ENCODE peak calls at places on chromosomes 2 and 18, in five cellular contexts. Y is Panc1, D is tibial artery, V is choroid plexus epithelial cell, F is mucosa of descending colon. L is an unnamed sample.

GRCh38 chr18:33470229-33470628 is 29.7 kb upstream of the CCDC178 start:
- DNase-seq in D (no peak), F (no peak), V (peak), Y (no peak), L (no peak)

GRCh38 chr18:26088482-26088881 is 1.9 kb downstream of the SS18 start:
- DNase-seq in F (no peak), D (no peak), V (peak), Y (no peak), L (peak)

GRCh38 chr2:42132066-42132965 is 36.8 kb upstream of the EML4 start:
- DNase-seq in V (peak), D (no peak), F (no peak), Y (peak), L (peak)

GRCh38 chr2:143802242-143802641 is 673.0 kb downstream of the ARHGAP15 start:
- DNase-seq in D (no peak), F (no peak), Y (no peak), V (peak), L (peak)

GRCh38 chr2:120245520-120245835 is 7.2 kb upstream of the RALB start:
- DNase-seq in F (peak), Y (no peak), D (no peak), V (peak), L (peak)

GRCh38 chr2:129055829-129056228 is 737.2 kb upstream of the HS6ST1 start:
- DNase-seq in Y (no peak), F (no peak), V (no peak), D (no peak), L (no peak)

GRCh38 chr2:233353769-233354499 is at the start of gene DGKD:
- DNase-seq in V (peak), Y (no peak), D (no peak), F (peak), L (peak)

GRCh38 chr2:46162329-46162870 is 134.8 kb upstream of the EPAS1 start:
- DNase-seq in D (no peak), V (peak), F (no peak), Y (no peak), L (peak)

GRCh38 chr2:147945660-147946059 is 74.9 kb downstream of the ORC4 start:
- DNase-seq in F (no peak), V (peak), D (no peak), Y (no peak), L (no peak)

GRCh38 chr2:46173030-46173429 is 124.2 kb upstream of the EPAS1 start:
- DNase-seq in D (no peak), V (no peak), Y (no peak), F (no peak), L (no peak)

GRCh38 chr2:160868891-160869290 is 291.3 kb upstream of the TANK start:
- DNase-seq in F (no peak), Y (no peak), D (no peak), V (peak), L (peak)

GRCh38 chr2:62364786-62365185 is 141.2 kb downstream of the TMEM17 start:
- DNase-seq in F (no peak), V (no peak), D (no peak), Y (no peak), L (no peak)

GRCh38 chr2:9558948-9559381 is 3.3 kb upstream of the ADAM17 start:
- DNase-seq in Y (peak), D (peak), F (no peak), V (peak), L (peak)

GRCh38 chr18:31566576-31567306 is 24.9 kb upstream of the TTR start:
- DNase-seq in D (no peak), Y (no peak), F (no peak), V (no peak), L (no peak)

GRCh38 chr18:5939801-5940667 is 44.7 kb upstream of the TMEM200C start:
- DNase-seq in D (no peak), Y (no peak), V (no peak), F (no peak), L (no peak)

GRCh38 chr2:41937921-41938708 is 109.7 kb upstream of the PKDCC start:
- DNase-seq in D (no peak), F (no peak), Y (no peak), V (no peak), L (no peak)

GRCh38 chr2:62382757-62383156 is 123.2 kb downstream of the TMEM17 start:
- DNase-seq in Y (no peak), D (no peak), F (no peak), V (peak), L (peak)

GRCh38 chr2:227267406-227268115 is 57.5 kb upstream of the MFF start:
- DNase-seq in D (no peak), Y (no peak), F (no peak), V (peak), L (peak)

GRCh38 chr2:113390133-113390849 is 47.2 kb upstream of the ZNG1B start:
- DNase-seq in V (peak), Y (peak), F (no peak), D (peak), L (peak)

GRCh38 chr2:64165696-64166095 is 21.5 kb upstream of the PELI1 start:
- DNase-seq in Y (no peak), D (no peak), V (peak), F (no peak), L (no peak)

GRCh38 chr2:33320573-33320972 is 155.9 kb upstream of the RASGRP3 start:
- DNase-seq in F (no peak), V (peak), D (no peak), Y (no peak), L (no peak)

GRCh38 chr2:85888020-85888744 is 608 bp downstream of the ST3GAL5 start:
- DNase-seq in V (no peak), F (no peak), Y (no peak), D (no peak), L (no peak)

GRCh38 chr2:106841886-106842645 is 43.9 kb downstream of the ST6GAL2 start:
- DNase-seq in Y (no peak), V (no peak), D (no peak), F (no peak), L (no peak)

GRCh38 chr18:61702007-61702406 is 190.8 kb downstream of the RNF152 start:
- DNase-seq in V (peak), F (no peak), Y (no peak), D (no peak), L (peak)

GRCh38 chr2:86223682-86224560 is 24.7 kb downstream of the MRPL35 start:
- DNase-seq in V (peak), D (no peak), Y (no peak), F (no peak), L (peak)

GRCh38 chr2:43225788-43226557 is 433 bp downstream of the ZFP36L2 start:
- DNase-seq in D (peak), F (peak), V (peak), Y (no peak), L (peak)

DNA sequence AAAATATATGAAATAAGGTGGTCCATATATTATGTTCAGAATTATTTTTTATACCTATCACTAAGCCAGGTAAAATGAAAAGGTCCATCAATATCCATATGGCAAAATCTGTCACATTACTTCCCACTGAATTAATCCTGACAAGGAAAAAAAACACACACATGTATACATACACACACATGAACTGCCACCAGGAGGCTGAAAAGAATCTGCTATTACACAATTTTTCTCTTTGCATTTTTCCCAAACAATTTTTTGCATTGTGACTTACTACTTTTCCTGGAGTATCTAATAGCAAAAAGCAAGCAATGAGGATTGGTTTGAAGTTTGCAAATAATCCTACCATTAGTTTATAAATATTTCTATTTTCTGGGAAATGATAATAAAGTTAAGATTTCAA is 128.2 kb upstream of the CD226 start:
- DNase-seq in D (no peak), F (no peak), V (peak), Y (no peak), L (no peak)
- TF ChIP-seq CTCF in D (no peak), F (no peak), V (peak), Y (no peak), L (peak)

DNA sequence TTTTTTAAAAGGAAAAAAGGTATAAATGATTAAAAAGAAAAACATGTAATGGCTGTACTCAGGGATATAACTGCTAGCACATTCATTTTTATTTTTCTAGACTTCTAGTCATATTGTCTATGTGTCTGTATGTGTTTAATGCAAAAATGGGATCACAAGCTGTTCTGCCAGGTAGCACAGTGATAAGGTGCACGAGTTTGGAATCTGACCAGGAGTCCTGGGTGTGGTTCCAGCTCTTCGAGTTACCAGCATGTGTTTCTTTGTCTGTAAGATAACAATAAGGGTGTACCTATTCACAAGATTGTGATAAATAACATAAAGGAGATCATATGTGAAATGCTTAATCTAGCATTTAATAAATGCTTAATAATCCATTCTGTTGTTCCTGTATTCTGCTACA is 145.3 kb downstream of the PKP4 start:
- DNase-seq in F (peak), Y (no peak), V (no peak), D (no peak), L (no peak)
- H3K4me3 ChIP-seq in F (no peak), Y (no peak), V (no peak), D (no peak), L (no peak)

GRCh38 chr18:45851196-45851925 is 25.9 kb downstream of the SIGLEC15 start:
- DNase-seq in F (no peak), Y (no peak), V (no peak), D (no peak), L (no peak)

GRCh38 chr18:45847119-45847518 is 21.6 kb downstream of the SIGLEC15 start:
- DNase-seq in D (no peak), V (no peak), F (no peak), Y (no peak), L (no peak)

GRCh38 chr18:45852631-45853030 is 27.2 kb downstream of the SIGLEC15 start:
- DNase-seq in Y (no peak), F (no peak), V (no peak), D (no peak), L (peak)

GRCh38 chr18:45849529-45849928 is 24.1 kb downstream of the SIGLEC15 start:
- DNase-seq in F (no peak), Y (no peak), V (no peak), D (no peak), L (no peak)

GRCh38 chr18:45850021-45850420 is 24.5 kb downstream of the SIGLEC15 start:
- DNase-seq in F (no peak), D (no peak), V (peak), Y (no peak), L (no peak)
- TF ChIP-seq CTCF in F (no peak), D (peak), V (peak), Y (no peak), L (peak)

GRCh38 chr2:187360286-187360685 is 87.8 kb downstream of the CALCRL start:
- DNase-seq in V (no peak), Y (no peak), F (no peak), D (no peak), L (no peak)
- H3K4me3 ChIP-seq in V (no peak), Y (no peak), F (no peak), D (no peak), L (no peak)

DNA sequence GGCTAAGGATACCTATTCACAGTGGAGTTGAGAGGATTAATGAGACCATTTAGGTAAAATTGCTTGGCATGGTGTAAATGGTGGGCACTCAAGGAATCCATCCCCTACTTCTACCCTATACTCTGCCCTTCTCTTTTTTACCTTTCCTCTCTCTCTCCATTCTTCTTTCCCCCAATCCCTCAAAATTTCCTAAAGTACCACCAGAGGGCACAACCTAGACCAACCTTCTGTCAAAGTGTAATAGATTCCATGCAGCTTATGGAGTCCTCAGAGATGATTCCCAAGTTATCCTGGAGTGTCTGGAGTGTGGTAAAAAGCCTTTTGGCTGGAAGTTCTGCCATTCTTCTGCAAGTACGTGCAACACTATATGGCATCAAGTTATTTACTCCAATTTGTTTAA is 33.0 kb upstream of the CCDC195 start:
- DNase-seq in F (no peak), D (no peak), V (no peak), Y (no peak), L (no peak)
- TF ChIP-seq CTCF in F (no peak), D (no peak), V (no peak), Y (peak), L (peak)

GRCh38 chr2:130382313-130382917 is 26.6 kb downstream of the PTPN18 start:
- DNase-seq in V (no peak), Y (no peak), F (no peak), D (no peak), L (no peak)

GRCh38 chr2:130387804-130388203 is 31.9 kb downstream of the PTPN18 start:
- DNase-seq in V (no peak), F (no peak), D (no peak), Y (no peak), L (no peak)

GRCh38 chr2:130387071-130387400 is 31.2 kb downstream of the PTPN18 start:
- DNase-seq in V (no peak), Y (no peak), D (no peak), F (no peak), L (no peak)

GRCh38 chr2:130388221-130388907 is 32.5 kb downstream of the PTPN18 start:
- DNase-seq in D (no peak), Y (no peak), F (no peak), V (no peak), L (no peak)

GRCh38 chr2:130385709-130386108 is 29.9 kb downstream of the PTPN18 start:
- DNase-seq in D (no peak), V (no peak), F (no peak), Y (no peak), L (no peak)
- H3K4me3 ChIP-seq in D (no peak), V (no peak), F (no peak), Y (no peak), L (no peak)

GRCh38 chr18:56953444-56953843 is 193.4 kb upstream of the BOD1L2 start:
- DNase-seq in D (no peak), Y (no peak), F (no peak), V (no peak), L (no peak)
- TF ChIP-seq CTCF in D (no peak), Y (no peak), F (no peak), V (no peak), L (no peak)